ENCODE peak calls at places on chromosomes 7 and 10, in eight cellular contexts. Q is hepatocyte, O is tibial nerve, I is A549, R is tibial artery, K is heart right ventricle, Z is GM23248, F is heart left ventricle. N is an unnamed sample. For H3K4me1, the result is how much of the 10 kb centered on the place peaks cover.

GRCh38 chr7:4861227-4861626 is 603 bp downstream of the PAPOLB start:
- DNase-seq in Q (no peak), O (no peak), I (no peak), R (no peak), K (no peak), Z (no peak), F (no peak), N (no peak)

GRCh38 chr10:48206470-48207250 is 67.8 kb downstream of the FRMPD2 start:
- DNase-seq in Q (no peak), O (no peak), I (no peak), R (no peak), K (no peak), Z (no peak), F (no peak), N (no peak)

GRCh38 chr10:86749835-86750234 is 6.6 kb upstream of the BMPR1A start:
- DNase-seq in Q (no peak), O (no peak), I (no peak), R (no peak), K (no peak), Z (no peak), F (no peak), N (no peak)

GRCh38 chr7:131000873-131001272 is 266.9 kb upstream of the KLF14 start:
- DNase-seq in Q (no peak), O (no peak), I (no peak), R (no peak), K (no peak), Z (no peak), F (no peak), N (no peak)

GRCh38 chr10:49841615-49842180 is 79.6 kb upstream of the OGDHL start:
- DNase-seq in Q (no peak), O (no peak), I (no peak), R (no peak), K (no peak), Z (no peak), F (no peak), N (no peak)

GRCh38 chr7:17070117-17070750 is 188.5 kb upstream of the AGR3 start:
- DNase-seq in Q (no peak), O (no peak), I (no peak), R (no peak), K (no peak), Z (no peak), F (no peak), N (no peak)

GRCh38 chr7:36348256-36348655 is 41.4 kb upstream of the ANLN start:
- DNase-seq in Q (no peak), O (no peak), I (no peak), R (no peak), K (no peak), Z (peak), F (no peak), N (no peak)

GRCh38 chr10:127925471-127926207 is 18.7 kb downstream of the PTPRE start:
- DNase-seq in Q (no peak), O (no peak), I (no peak), R (no peak), K (no peak), Z (no peak), F (no peak), N (no peak)

GRCh38 chr10:120689766-120690539 is 161.2 kb upstream of the WDR11 start:
- DNase-seq in Q (no peak), O (no peak), I (no peak), R (no peak), K (no peak), Z (peak), F (no peak), N (no peak)

GRCh38 chr10:49518982-49519578 is 19.8 kb downstream of the ERCC6 start:
- DNase-seq in Q (peak), O (no peak), I (peak), R (no peak), K (peak), Z (peak), F (no peak), N (no peak)

GRCh38 chr7:7907306-7907705 is 61.3 kb upstream of the GLCCI1 start:
- DNase-seq in Q (no peak), O (no peak), I (no peak), R (no peak), K (no peak), Z (no peak), F (no peak), N (no peak)

GRCh38 chr10:113060221-113061053 is 110.4 kb downstream of the TCF7L2 start:
- DNase-seq in Q (peak), O (peak), I (no peak), R (peak), K (peak), Z (peak), F (peak), N (peak)

GRCh38 chr7:54465095-54465494 is 77.1 kb upstream of the VSTM2A start:
- DNase-seq in Q (no peak), O (no peak), I (no peak), R (no peak), K (no peak), Z (no peak), F (no peak), N (no peak)

GRCh38 chr10:89392974-89393373 is 551 bp downstream of the IFIT1 start:
- DNase-seq in Q (peak), O (no peak), I (no peak), R (no peak), K (no peak), Z (peak), F (no peak), N (no peak)

GRCh38 chr7:151454306-151454705 is 14.4 kb upstream of the CRYGN start:
- DNase-seq in Q (no peak), O (no peak), I (no peak), R (no peak), K (no peak), Z (no peak), F (no peak), N (no peak)

GRCh38 chr10:43138757-43139241 is 554 bp downstream of the CSGALNACT2 start:
- DNase-seq in Q (no peak), O (no peak), I (peak), R (no peak), K (no peak), Z (peak), F (no peak), N (no peak)

GRCh38 chr10:79314761-79315601 is 32.3 kb upstream of the PPIF start:
- DNase-seq in Q (no peak), O (no peak), I (no peak), R (no peak), K (no peak), Z (peak), F (peak), N (no peak)

GRCh38 chr7:135441791-135442190 is 68.1 kb downstream of the CNOT4 start:
- DNase-seq in Q (peak), O (no peak), I (peak), R (no peak), K (no peak), Z (peak), F (no peak), N (no peak)

GRCh38 chr7:132276986-132277716 is 299.1 kb downstream of the PLXNA4 start:
- DNase-seq in Q (no peak), O (no peak), I (peak), R (no peak), K (no peak), Z (peak), F (no peak), N (no peak)

GRCh38 chr7:133199831-133200230 is 53.0 kb upstream of the EXOC4 start:
- DNase-seq in Q (no peak), O (no peak), I (no peak), R (no peak), K (no peak), Z (no peak), F (no peak), N (no peak)

GRCh38 chr7:82442492-82443043 is 1.0 kb downstream of the CACNA2D1 start:
- DNase-seq in Q (peak), O (no peak), I (peak), R (no peak), K (peak), Z (no peak), F (no peak), N (peak)

GRCh38 chr7:46747222-46747621 is 826.1 kb upstream of the IGFBP3 start:
- DNase-seq in Q (no peak), O (no peak), I (no peak), R (no peak), K (no peak), Z (no peak), F (no peak), N (no peak)

GRCh38 chr10:99844433-99844955 is 62.1 kb downstream of the ABCC2 start:
- DNase-seq in Q (no peak), O (no peak), I (no peak), R (no peak), K (no peak), Z (no peak), F (no peak), N (no peak)

GRCh38 chr10:49114718-49115014 is 656 bp downstream of the VSTM4 start:
- DNase-seq in Q (no peak), O (no peak), I (no peak), R (no peak), K (no peak), Z (no peak), F (no peak), N (no peak)

GRCh38 chr7:70091362-70091761 is 493.1 kb downstream of the AUTS2 start:
- DNase-seq in Q (no peak), O (no peak), I (no peak), R (no peak), K (no peak), Z (no peak), F (no peak), N (no peak)

GRCh38 chr10:126135939-126136595 is 239.7 kb downstream of the FANK1 start:
- DNase-seq in Q (no peak), O (no peak), I (no peak), R (no peak), K (no peak), Z (no peak), F (no peak), N (no peak)

GRCh38 chr7:10845225-10845624 is 128.4 kb upstream of the PHF14 start:
- DNase-seq in Q (no peak), O (no peak), I (no peak), R (no peak), K (no peak), Z (no peak), F (no peak), N (no peak)

GRCh38 chr10:69684020-69684980 is 54.3 kb downstream of the FAM241B start:
- DNase-seq in Q (peak), O (no peak), I (no peak), R (peak), K (peak), Z (peak), F (peak), N (peak)

GRCh38 chr7:112699725-112700513 is 90.3 kb downstream of the TMEM168 start:
- DNase-seq in Q (no peak), O (no peak), I (no peak), R (no peak), K (no peak), Z (no peak), F (peak), N (no peak)

GRCh38 chr7:121019018-121019417 is 30.5 kb downstream of the CPED1 start:
- DNase-seq in Q (no peak), O (no peak), I (no peak), R (no peak), K (no peak), Z (peak), F (no peak), N (no peak)

GRCh38 chr10:103083977-103084320 is 109.1 kb downstream of the NT5C2 start:
- DNase-seq in Q (no peak), O (no peak), I (no peak), R (no peak), K (no peak), Z (no peak), F (no peak), N (no peak)

GRCh38 chr7:41188163-41189130 is 514.4 kb downstream of the INHBA start:
- DNase-seq in Q (no peak), O (no peak), I (no peak), R (no peak), K (no peak), Z (peak), F (no peak), N (no peak)

GRCh38 chr7:41193738-41194287 is 509.1 kb downstream of the INHBA start:
- DNase-seq in Q (no peak), O (no peak), I (no peak), R (no peak), K (no peak), Z (no peak), F (no peak), N (no peak)

GRCh38 chr7:41187322-41187721 is 515.6 kb downstream of the INHBA start:
- DNase-seq in Q (no peak), O (no peak), I (no peak), R (no peak), K (no peak), Z (no peak), F (no peak), N (no peak)

GRCh38 chr7:41189866-41190265 is 513.0 kb downstream of the INHBA start:
- DNase-seq in Q (peak), O (no peak), I (peak), R (no peak), K (no peak), Z (peak), F (no peak), N (no peak)

DNA sequence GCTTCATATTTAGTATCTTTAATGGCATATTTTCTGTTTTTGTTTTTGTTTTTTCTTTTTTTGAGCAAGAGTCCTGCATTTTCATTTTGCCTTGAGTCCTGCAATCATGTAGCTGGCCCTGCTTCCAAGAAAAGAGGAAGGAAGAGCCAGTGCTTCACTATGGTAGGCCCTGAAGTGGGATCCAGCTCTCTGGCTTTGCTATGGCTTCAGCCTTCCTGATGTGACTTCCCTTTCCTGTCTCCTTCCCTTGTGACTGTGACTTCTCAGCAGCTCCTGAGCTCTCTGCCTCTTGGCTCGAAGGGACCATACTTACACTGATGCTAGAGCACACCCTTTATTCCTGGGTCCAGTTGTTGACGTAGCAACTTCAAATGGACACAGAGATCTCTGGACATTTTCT is 512.3 kb downstream of the INHBA start:
- DNase-seq in Q (no peak), O (no peak), I (no peak), R (no peak), K (no peak), Z (no peak), F (no peak), N (no peak)
- H3K27ac ChIP-seq in Q (no peak), O (no peak), I (no peak), R (peak), K (no peak), Z (no peak), F (no peak), N (no peak)

GRCh38 chr7:3039787-3040186 is 3.9 kb downstream of the CARD11 start:
- DNase-seq in Q (no peak), O (no peak), I (no peak), R (no peak), K (no peak), Z (no peak), F (no peak), N (no peak)
- H3K4me1 ChIP-seq in Q (under half), O (under half), I (under half), R (under half), K (under half), Z (under half), F (under half), N (under half)

GRCh38 chr10:11178606-11179221 is 161.0 kb downstream of the CELF2 start:
- DNase-seq in Q (peak), O (no peak), I (no peak), R (no peak), K (peak), Z (no peak), F (peak), N (peak)
- H3K27ac ChIP-seq in Q (peak), O (peak), I (no peak), R (no peak), K (peak), Z (no peak), F (peak), N (peak)

GRCh38 chr10:71251319-71251718 is 38.9 kb downstream of the UNC5B start:
- DNase-seq in Q (no peak), O (no peak), I (no peak), R (no peak), K (no peak), Z (no peak), F (no peak), N (no peak)
- H3K4me1 ChIP-seq in Q (under half), O (under half), I (under half), R (under half), K (half or more), Z (under half), F (half or more), N (half or more)

DNA sequence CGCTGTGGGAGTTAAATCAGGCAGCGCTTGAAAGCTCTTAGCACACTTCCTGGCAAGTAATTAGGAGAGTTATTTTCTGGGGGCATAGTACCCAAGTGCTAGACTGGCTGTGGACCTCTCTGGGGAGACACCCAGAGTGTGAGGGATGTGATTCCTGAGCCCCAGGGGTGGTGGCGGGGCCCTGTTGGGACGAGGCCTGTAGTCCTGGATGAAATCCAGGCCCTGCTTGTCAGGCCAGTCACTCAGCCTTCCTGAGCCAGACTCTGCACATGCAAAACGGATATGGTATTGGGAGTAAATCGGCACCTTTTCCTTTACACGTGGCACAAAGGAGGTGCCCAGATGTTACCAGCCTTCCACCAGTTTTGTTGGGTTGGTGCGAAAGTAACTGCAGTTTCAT is 31.2 kb downstream of the TRRAP start:
- DNase-seq in Q (no peak), O (no peak), I (no peak), R (no peak), K (no peak), Z (no peak), F (peak), N (no peak)
- H3K27ac ChIP-seq in Q (no peak), O (no peak), I (no peak), R (no peak), K (no peak), Z (no peak), F (no peak), N (peak)

GRCh38 chr7:158547817-158548216 is 39.8 kb downstream of the PTPRN2 start:
- DNase-seq in Q (no peak), O (no peak), I (no peak), R (no peak), K (no peak), Z (no peak), F (no peak), N (no peak)
- H3K4me1 ChIP-seq in Q (under half), O (under half), I (under half), R (under half), K (under half), Z (under half), F (under half), N (under half)

DNA sequence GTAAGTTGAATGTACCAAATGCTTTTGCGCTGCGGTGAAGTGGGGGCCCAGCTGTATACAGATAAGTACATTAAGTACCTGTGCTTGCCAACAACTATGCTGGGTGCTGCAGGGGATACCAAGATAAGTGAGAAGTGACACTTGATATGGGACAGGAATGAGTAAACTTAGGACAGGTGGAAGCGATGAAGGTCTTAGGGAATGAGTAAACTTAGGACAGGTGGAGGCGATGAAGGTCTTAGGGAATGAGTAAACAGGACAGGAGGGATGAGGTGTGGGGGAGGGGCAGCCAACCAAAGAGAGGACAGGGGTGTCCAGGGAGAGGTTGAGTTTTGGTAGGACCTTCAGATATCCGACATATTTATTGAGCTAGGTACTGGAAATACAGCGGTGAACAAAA is 1.4 kb downstream of the MDH2 start:
- DNase-seq in Q (no peak), O (no peak), I (no peak), R (no peak), K (no peak), Z (no peak), F (no peak), N (no peak)
- H3K27ac ChIP-seq in Q (peak), O (no peak), I (peak), R (peak), K (no peak), Z (peak), F (no peak), N (peak)

GRCh38 chr10:132422931-132423813 is 26.2 kb downstream of the PWWP2B start:
- DNase-seq in Q (no peak), O (no peak), I (no peak), R (no peak), K (no peak), Z (no peak), F (no peak), N (no peak)
- H3K4me1 ChIP-seq in Q (under half), O (half or more), I (under half), R (under half), K (under half), Z (under half), F (half or more), N (half or more)

DNA sequence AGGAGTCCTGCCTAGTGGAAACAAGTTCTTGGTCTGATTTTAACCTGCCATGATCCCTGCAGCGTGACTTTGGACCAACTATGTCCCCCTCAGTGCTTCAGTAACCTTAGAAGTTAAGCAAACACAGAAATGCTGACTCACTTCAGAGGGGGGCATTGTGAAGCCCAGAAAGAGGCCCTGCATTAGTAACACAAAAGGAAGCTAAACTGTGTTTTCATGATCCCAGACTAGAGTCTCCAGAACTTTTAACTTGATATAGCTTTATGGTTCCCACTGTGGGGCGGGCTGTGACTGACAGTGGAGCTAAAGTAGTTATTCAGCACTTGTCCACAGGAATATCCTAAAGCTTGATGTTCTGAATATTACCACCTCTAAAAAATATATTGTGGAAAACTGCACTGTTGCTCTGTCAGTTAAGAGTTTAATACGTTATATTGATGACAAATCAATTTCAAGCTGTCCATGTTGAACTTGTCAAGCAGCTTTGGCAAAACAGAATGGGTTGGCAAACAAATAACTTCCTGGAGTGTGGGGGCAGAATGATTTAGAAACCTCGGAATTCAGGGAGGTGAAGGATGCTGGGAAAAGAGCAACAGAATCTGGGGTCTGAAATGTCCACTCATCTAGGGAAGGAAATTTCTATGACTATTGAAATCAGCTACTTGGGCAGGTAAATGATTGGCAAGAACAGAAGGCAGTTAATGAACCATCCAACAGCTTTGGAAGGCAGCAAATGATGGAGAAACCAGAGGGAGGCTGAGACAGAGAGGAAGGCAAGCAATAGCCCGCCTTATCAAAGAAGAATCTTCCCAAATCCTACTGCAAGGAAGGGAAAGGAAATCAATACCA is 95.2 kb upstream of the PALS2 start:
- DNase-seq in Q (peak), O (peak), I (peak), R (peak), K (no peak), Z (peak), F (peak), N (no peak)
- H3K27ac ChIP-seq in Q (peak), O (peak), I (peak), R (peak), K (no peak), Z (peak), F (no peak), N (peak)

N was measured in left ventricle myocardium inferior.